ENCODE peak calls at places on chromosome 6, in six cellular contexts. H is foreskin fibroblast, W is lung, Q is heart right ventricle, V is right lobe of liver, C is hepatocyte. T is an unnamed sample.

GRCh38 chr6:27611451-27611850 is 138.5 kb upstream of the ZNF184 start:
- DNase-seq in V (no peak), C (no peak), H (no peak), W (no peak), Q (no peak), T (no peak)

GRCh38 chr6:168125429-168126001 is 46.5 kb upstream of the FRMD1 start:
- DNase-seq in W (no peak), H (no peak), Q (no peak), C (no peak), V (no peak), T (no peak)

GRCh38 chr6:129667621-129668020 is 42.4 kb downstream of the ARHGAP18 start:
- DNase-seq in H (peak; percentile 78), W (no peak), Q (no peak), V (no peak), C (no peak), T (no peak)

GRCh38 chr6:85747093-85747492 is 104.4 kb upstream of the SYNCRIP start:
- DNase-seq in H (peak; percentile 43), V (no peak), W (no peak), C (no peak), Q (no peak), T (no peak)

GRCh38 chr6:159979136-159979874 is 10.4 kb downstream of the IGF2R start:
- DNase-seq in Q (peak; percentile 24), W (no peak), V (no peak), C (no peak), H (peak; percentile 70), T (peak; percentile 71)

GRCh38 chr6:161257778-161258457 is 15.9 kb downstream of the AGPAT4 start:
- DNase-seq in W (no peak), Q (no peak), H (peak; percentile 95), C (no peak), V (no peak), T (peak; percentile 83)

GRCh38 chr6:98929498-98930060 is 18.2 kb downstream of the FBXL4 start:
- DNase-seq in H (peak; percentile 55), V (no peak), Q (no peak), W (no peak), C (no peak), T (no peak)

GRCh38 chr6:166989427-166990034 is 9.7 kb upstream of the CEP43 start:
- DNase-seq in Q (no peak), C (peak; percentile 36), V (no peak), W (no peak), H (peak; percentile 72), T (no peak)

GRCh38 chr6:103215835-103216234 is 1643.9 kb downstream of the HACE1 start:
- DNase-seq in Q (no peak), W (no peak), C (no peak), V (no peak), H (no peak), T (no peak)

GRCh38 chr6:293185-294174 is 1.2 kb downstream of the DUSP22 start:
- DNase-seq in C (no peak), V (no peak), H (peak; percentile 24), W (peak; percentile 55), Q (peak; percentile 40), T (no peak)

GRCh38 chr6:150636808-150637207 is 37.1 kb downstream of the PLEKHG1 start:
- DNase-seq in C (no peak), V (no peak), Q (no peak), H (no peak), W (no peak), T (no peak)

GRCh38 chr6:3850451-3851203 is 1.5 kb downstream of the FAM50B start:
- DNase-seq in Q (no peak), W (no peak), C (no peak), H (no peak), V (no peak), T (no peak)

GRCh38 chr6:166601956-166602355 is 15.5 kb upstream of the RAMACL start:
- DNase-seq in W (no peak), H (no peak), C (no peak), V (no peak), Q (no peak), T (no peak)

GRCh38 chr6:12060780-12061619 is 48.9 kb downstream of the HIVEP1 start:
- DNase-seq in C (peak; percentile 37), Q (peak; percentile 30), V (peak; percentile 55), H (no peak), W (peak; percentile 58), T (no peak)

GRCh38 chr6:95176322-95176721 is 401.0 kb upstream of the MANEA start:
- DNase-seq in W (no peak), Q (no peak), H (no peak), C (no peak), V (no peak), T (no peak)

GRCh38 chr6:6007311-6008113 is 787 bp upstream of the NRN1 start:
- DNase-seq in H (no peak), W (no peak), V (no peak), C (no peak), Q (peak; percentile 28), T (peak; percentile 62)

GRCh38 chr6:101534386-101534785 is 140.9 kb downstream of the GRIK2 start:
- DNase-seq in V (no peak), H (peak; percentile 46), W (no peak), C (no peak), Q (no peak), T (no peak)

GRCh38 chr6:54286141-54286540 is 22.1 kb upstream of the TINAG start:
- DNase-seq in W (no peak), C (no peak), H (peak; percentile 50), V (no peak), Q (no peak), T (no peak)

GRCh38 chr6:149325648-149326236 is 8.2 kb downstream of the TAB2 start:
- DNase-seq in C (no peak), V (no peak), H (no peak), Q (no peak), W (no peak), T (no peak)

GRCh38 chr6:35140991-35141720 is at the start of gene TCP11:
- DNase-seq in V (peak; percentile 38), C (no peak), Q (peak; percentile 54), W (no peak), H (no peak), T (no peak)
- H3K4me3 ChIP-seq in V (no peak within 1 kb of the TSS), C (no peak within 1 kb of the TSS), Q (peak within 1 kb of the TSS; percentile 41), W (no peak within 1 kb of the TSS), H (no peak within 1 kb of the TSS), T (no peak within 1 kb of the TSS)

GRCh38 chr6:1703091-1703855 is 93.6 kb downstream of the FOXC1 start:
- DNase-seq in C (no peak), V (no peak), Q (no peak), H (no peak), W (no peak), T (no peak)

GRCh38 chr6:1702580-1703051 is 92.9 kb downstream of the FOXC1 start:
- DNase-seq in H (no peak), C (peak; percentile 12), W (no peak), V (no peak), Q (no peak), T (no peak)

GRCh38 chr6:1703923-1704322 is 94.2 kb downstream of the FOXC1 start:
- DNase-seq in Q (no peak), H (no peak), V (no peak), W (no peak), C (no peak), T (no peak)

GRCh38 chr6:1700283-1700967 is 90.7 kb downstream of the FOXC1 start:
- DNase-seq in Q (no peak), V (no peak), C (no peak), H (no peak), W (no peak), T (no peak)

GRCh38 chr6:1701668-1702353 is 92.1 kb downstream of the FOXC1 start:
- DNase-seq in H (peak; percentile 80), C (peak; percentile 15), W (no peak), V (no peak), Q (no peak), T (peak; percentile 89)
- H3K4me3 ChIP-seq in H (no peak overlapping the region), C (no peak overlapping the region), W (no peak overlapping the region), V (no peak overlapping the region), Q (no peak overlapping the region), T (no peak overlapping the region)

DNA sequence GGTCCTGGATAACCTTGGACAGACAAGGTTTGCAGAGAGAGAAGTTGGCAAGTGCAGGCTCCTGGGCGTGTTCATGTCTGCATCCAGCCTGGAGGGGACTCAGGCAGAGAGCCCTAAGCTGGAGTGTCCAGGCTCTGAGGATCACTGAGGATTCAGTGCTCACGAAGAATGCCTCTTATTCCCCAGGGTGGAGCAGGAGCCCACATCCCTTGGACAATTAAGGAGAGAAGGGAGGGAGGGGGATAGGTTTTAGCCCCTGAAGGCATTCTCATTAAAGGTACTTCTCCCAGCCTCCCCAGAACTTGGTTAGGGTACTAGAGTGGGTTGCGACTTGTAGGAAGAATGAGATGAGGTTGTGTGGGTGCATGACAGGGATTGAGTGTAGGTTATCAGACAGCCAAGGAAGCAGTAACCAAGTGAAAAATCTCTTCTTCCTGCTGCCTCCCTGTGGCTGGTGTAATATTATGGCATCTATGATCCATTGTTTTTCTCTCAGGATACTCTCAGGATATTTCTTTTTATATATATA is 680 bp downstream of the HLA-DPB1 start:
- DNase-seq in H (no peak), Q (no peak), V (no peak), C (no peak), W (no peak), T (no peak)
- H3K4me3 ChIP-seq in H (no peak overlapping the region), Q (peak overlapping the region; percentile 62), V (peak overlapping the region; percentile 42), C (no peak overlapping the region), W (peak overlapping the region; percentile 49), T (no peak overlapping the region)

DNA sequence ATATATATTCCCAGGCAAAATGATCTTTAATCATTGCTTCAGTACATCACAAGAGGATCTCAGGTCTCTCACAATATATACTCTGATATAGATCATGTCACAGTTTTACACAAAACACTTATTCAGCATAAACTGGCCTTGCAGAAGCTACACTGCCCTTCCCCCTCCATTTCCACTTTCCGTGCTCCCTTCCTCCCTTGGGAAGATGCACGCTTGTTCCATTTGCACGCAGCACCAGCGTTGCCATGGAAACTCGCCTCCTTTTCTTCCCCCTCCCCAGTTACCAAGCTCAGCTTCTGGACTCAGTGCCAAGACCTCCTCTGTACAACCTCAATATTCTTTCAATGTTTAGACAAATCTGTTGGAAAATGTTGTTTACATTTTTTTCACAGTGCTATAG is 154.6 kb downstream of the RFPL4B start:
- DNase-seq in W (no peak), V (no peak), H (peak; percentile 12), C (peak; percentile 84), Q (peak; percentile 21), T (peak; percentile 89)
- H3K4me3 ChIP-seq in W (no peak overlapping the region), V (no peak overlapping the region), H (no peak overlapping the region), C (no peak overlapping the region), Q (no peak overlapping the region), T (no peak overlapping the region)

GRCh38 chr6:7468382-7469081 is 72.9 kb upstream of the DSP start:
- DNase-seq in H (peak; percentile 58), W (no peak), C (peak; percentile 63), V (no peak), Q (peak; percentile 66), T (peak; percentile 51)
- H3K4me3 ChIP-seq in H (peak overlapping the region; percentile 22), W (no peak overlapping the region), C (no peak overlapping the region), V (no peak overlapping the region), Q (peak overlapping the region; percentile 41), T (peak overlapping the region; percentile 17)

T was measured in SJSA1.